ENCODE peak calls at places on chromosomes 3 and 15, in nine cellular contexts. M, P, Q, X, L, I, O, J and Y are unnamed samples. For H3K27me3, the result is how much of the 10 kb centered on the place peaks cover.

GRCh38 chr15:70100495-70101331 is 3.0 kb upstream of the TLE3 start:
- DNase-seq in M (peak), P (peak), Q (peak), X (no peak), L (peak), I (peak), O (peak), J (peak), Y (peak)

GRCh38 chr15:74826372-74826819 is at the start of gene CPLX3:
- DNase-seq in M (peak), P (peak), Q (no peak), X (no peak), L (peak), I (peak), O (peak), J (peak), Y (peak)

GRCh38 chr3:161649900-161650484 is 153.4 kb downstream of the OTOL1 start:
- DNase-seq in M (no peak), P (no peak), Q (no peak), X (no peak), L (no peak), I (no peak), O (no peak), J (no peak), Y (no peak)

GRCh38 chr3:87354399-87354798 is 78.0 kb upstream of the POU1F1 start:
- DNase-seq in M (peak), P (no peak), Q (no peak), X (no peak), L (no peak), I (no peak), O (no peak), J (no peak), Y (no peak)

GRCh38 chr3:71197841-71198565 is 385.5 kb downstream of the FOXP1 start:
- DNase-seq in M (no peak), P (no peak), Q (no peak), X (no peak), L (no peak), I (no peak), O (no peak), J (no peak), Y (no peak)

GRCh38 chr3:158659454-158660237 is 12.8 kb downstream of the LXN start:
- DNase-seq in M (peak), P (peak), Q (peak), X (no peak), L (peak), I (no peak), O (peak), J (peak), Y (peak)

GRCh38 chr3:115100806-115101205 is 46.3 kb downstream of the ZBTB20 start:
- DNase-seq in M (no peak), P (no peak), Q (no peak), X (no peak), L (no peak), I (no peak), O (no peak), J (no peak), Y (no peak)

GRCh38 chr15:99135194-99135593 is 30.3 kb downstream of the SYNM start:
- DNase-seq in M (no peak), P (no peak), Q (no peak), X (no peak), L (no peak), I (no peak), O (no peak), J (no peak), Y (no peak)

GRCh38 chr3:113743006-113743639 is 2.9 kb downstream of the NAA50 start:
- DNase-seq in M (no peak), P (no peak), Q (no peak), X (no peak), L (no peak), I (no peak), O (no peak), J (no peak), Y (no peak)

GRCh38 chr15:23395832-23396231 is 41.3 kb downstream of the GOLGA8S start:
- DNase-seq in M (no peak), P (no peak), Q (no peak), X (no peak), L (no peak), I (no peak), O (no peak), J (no peak), Y (no peak)

GRCh38 chr3:64270861-64271260 is 45.6 kb upstream of the PRICKLE2 start:
- DNase-seq in M (no peak), P (no peak), Q (no peak), X (no peak), L (no peak), I (no peak), O (no peak), J (no peak), Y (no peak)

DNA sequence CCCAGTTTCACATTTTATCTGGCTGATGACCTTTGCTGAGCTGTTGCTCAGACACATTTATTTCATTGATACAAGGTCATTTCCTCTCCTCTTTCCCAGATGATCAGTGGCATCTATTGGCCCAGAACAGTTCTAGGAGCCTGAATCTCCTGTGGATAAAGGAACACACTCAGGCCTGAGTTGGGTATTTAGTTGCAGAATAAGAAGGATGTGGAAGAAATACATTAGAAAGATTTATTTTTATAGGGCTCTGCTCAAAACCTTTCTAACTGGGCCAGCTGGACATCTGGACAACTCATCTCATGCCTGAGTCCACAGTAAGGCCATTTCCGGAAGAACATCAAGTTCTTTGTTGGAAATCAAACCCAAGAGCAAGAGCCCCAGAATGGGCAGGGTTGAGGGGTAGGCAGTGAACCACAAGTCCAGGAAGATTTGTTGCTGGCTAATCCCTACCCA is 19.7 kb upstream of the MFGE8 start:
- DNase-seq in M (no peak), P (no peak), Q (no peak), X (no peak), L (no peak), I (no peak), O (no peak), J (no peak), Y (no peak)
- H3K27ac ChIP-seq in M (no peak), P (no peak), Q (peak), X (no peak), L (peak), I (peak), O (no peak), J (no peak), Y (no peak)

GRCh38 chr3:197021729-197022404 is 7.8 kb downstream of the MELTF start:
- DNase-seq in M (no peak), P (no peak), Q (no peak), X (no peak), L (no peak), I (no peak), O (no peak), J (peak), Y (no peak)
- H3K27me3 ChIP-seq in M (under half), P (under half), Q (under half), X (under half), L (under half), I (under half), O (under half), J (under half), Y (under half)

GRCh38 chr3:132659000-132659369 is 624 bp downstream of the ACAD11 start:
- DNase-seq in M (no peak), P (no peak), Q (no peak), X (no peak), L (no peak), I (no peak), O (no peak), J (no peak), Y (no peak)
- H3K27ac ChIP-seq in M (peak), P (peak), Q (peak), X (peak), L (peak), I (peak), O (no peak), J (no peak), Y (no peak)

GRCh38 chr15:59307164-59307535 is 65.5 kb downstream of the MYO1E start:
- DNase-seq in M (no peak), P (no peak), Q (no peak), X (no peak), L (no peak), I (no peak), O (no peak), J (no peak), Y (no peak)

GRCh38 chr15:59306520-59307163 is 66.0 kb downstream of the MYO1E start:
- DNase-seq in M (peak), P (no peak), Q (no peak), X (no peak), L (no peak), I (no peak), O (no peak), J (no peak), Y (no peak)

GRCh38 chr15:59311245-59311644 is 61.4 kb downstream of the MYO1E start:
- DNase-seq in M (no peak), P (no peak), Q (no peak), X (no peak), L (no peak), I (no peak), O (no peak), J (no peak), Y (no peak)

GRCh38 chr15:59312199-59312598 is 60.5 kb downstream of the MYO1E start:
- DNase-seq in M (no peak), P (no peak), Q (no peak), X (no peak), L (no peak), I (no peak), O (no peak), J (no peak), Y (no peak)

DNA sequence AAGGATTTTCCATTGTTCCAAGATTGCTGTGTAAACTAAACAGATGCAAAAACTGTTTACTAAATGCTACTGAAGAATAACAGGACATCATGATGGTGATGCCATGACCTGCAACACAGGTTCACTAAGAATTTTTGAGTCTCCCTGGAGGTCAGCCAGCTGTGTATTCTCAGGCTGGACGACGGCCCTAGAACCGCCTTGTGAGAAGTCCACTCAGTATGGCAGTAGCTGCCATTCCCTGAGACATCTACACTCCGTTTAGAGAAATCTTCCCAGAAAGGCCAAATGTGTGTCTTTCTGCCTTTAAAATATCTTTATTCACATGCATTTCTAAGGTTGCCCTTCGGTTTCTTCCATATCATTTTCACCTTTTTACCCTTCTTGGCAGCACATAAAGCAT is 63.3 kb downstream of the MYO1E start:
- DNase-seq in M (no peak), P (no peak), Q (no peak), X (no peak), L (no peak), I (no peak), O (no peak), J (no peak), Y (no peak)
- H3K27me3 ChIP-seq in M (under half), P (under half), Q (under half), X (under half), L (under half), I (under half), O (under half), J (under half), Y (under half)

GRCh38 chr3:148950806-148951205 is 40.5 kb upstream of the GYG1 start:
- DNase-seq in M (no peak), P (no peak), Q (no peak), X (no peak), L (no peak), I (no peak), O (no peak), J (no peak), Y (no peak)
- H3K27ac ChIP-seq in M (no peak), P (no peak), Q (no peak), X (no peak), L (no peak), I (no peak), O (no peak), J (no peak), Y (no peak)